ENCODE peak calls at places on chromosomes 2 and 18, in eight cellular contexts. One of them, this sample, is unnamed.

GRCh38 chr2:238914648-238915015 is 66.7 kb downstream of the TWIST2 start:
- DNase-seq in spleen: peak
- DNase-seq in endothelial cell of umbilical vein: no peak
- DNase-seq in vagina: no peak
- DNase-seq in transverse colon: no peak
- DNase-seq in GM23338: no peak
- DNase-seq in HCT116: no peak
- DNase-seq in prostate gland: no peak
- DNase-seq in this sample: peak

GRCh38 chr2:186543561-186544131 is 46.2 kb upstream of the ITGAV start:
- DNase-seq in spleen: no peak
- DNase-seq in prostate gland: no peak
- DNase-seq in vagina: no peak
- DNase-seq in HCT116: no peak
- DNase-seq in transverse colon: no peak
- DNase-seq in endothelial cell of umbilical vein: peak
- DNase-seq in GM23338: peak
- DNase-seq in this sample: no peak

GRCh38 chr2:61758991-61759390 is 94.9 kb downstream of the FAM161A start:
- DNase-seq in spleen: no peak
- DNase-seq in transverse colon: no peak
- DNase-seq in prostate gland: no peak
- DNase-seq in GM23338: no peak
- DNase-seq in HCT116: no peak
- DNase-seq in endothelial cell of umbilical vein: no peak
- DNase-seq in vagina: no peak
- DNase-seq in this sample: no peak

GRCh38 chr2:101734511-101735165 is 37.1 kb downstream of the MAP4K4 start:
- DNase-seq in HCT116: no peak
- DNase-seq in vagina: no peak
- DNase-seq in spleen: no peak
- DNase-seq in endothelial cell of umbilical vein: no peak
- DNase-seq in transverse colon: no peak
- DNase-seq in GM23338: no peak
- DNase-seq in prostate gland: no peak
- DNase-seq in this sample: no peak

GRCh38 chr2:129103922-129104878 is 785.5 kb upstream of the HS6ST1 start:
- DNase-seq in endothelial cell of umbilical vein: no peak
- DNase-seq in HCT116: no peak
- DNase-seq in vagina: no peak
- DNase-seq in spleen: no peak
- DNase-seq in transverse colon: no peak
- DNase-seq in GM23338: no peak
- DNase-seq in prostate gland: no peak
- DNase-seq in this sample: no peak

GRCh38 chr2:157336137-157336721 is 10.6 kb upstream of the ERMN start:
- DNase-seq in spleen: no peak
- DNase-seq in GM23338: peak
- DNase-seq in endothelial cell of umbilical vein: peak
- DNase-seq in HCT116: peak
- DNase-seq in vagina: no peak
- DNase-seq in prostate gland: peak
- DNase-seq in transverse colon: peak
- DNase-seq in this sample: no peak

GRCh38 chr2:85541753-85542457 is 2.9 kb downstream of the MAT2A start:
- DNase-seq in endothelial cell of umbilical vein: no peak
- DNase-seq in prostate gland: peak
- DNase-seq in GM23338: no peak
- DNase-seq in spleen: no peak
- DNase-seq in HCT116: no peak
- DNase-seq in vagina: no peak
- DNase-seq in transverse colon: peak
- DNase-seq in this sample: no peak

GRCh38 chr2:129777146-129777545 is 202.3 kb upstream of the RAB6C start:
- DNase-seq in HCT116: no peak
- DNase-seq in prostate gland: no peak
- DNase-seq in endothelial cell of umbilical vein: no peak
- DNase-seq in spleen: no peak
- DNase-seq in GM23338: no peak
- DNase-seq in vagina: no peak
- DNase-seq in transverse colon: no peak
- DNase-seq in this sample: no peak

GRCh38 chr2:114518738-114519137 is 76.3 kb downstream of the DPP10 start:
- DNase-seq in HCT116: no peak
- DNase-seq in vagina: no peak
- DNase-seq in transverse colon: no peak
- DNase-seq in endothelial cell of umbilical vein: no peak
- DNase-seq in prostate gland: no peak
- DNase-seq in spleen: no peak
- DNase-seq in GM23338: no peak
- DNase-seq in this sample: no peak

GRCh38 chr18:63928331-63928730 is 20.6 kb downstream of the SERPINB10 start:
- DNase-seq in endothelial cell of umbilical vein: no peak
- DNase-seq in prostate gland: no peak
- DNase-seq in vagina: no peak
- DNase-seq in transverse colon: no peak
- DNase-seq in HCT116: no peak
- DNase-seq in spleen: no peak
- DNase-seq in GM23338: no peak
- DNase-seq in this sample: no peak

GRCh38 chr2:151826737-151827157 is 1.5 kb downstream of the ARL5A start:
- DNase-seq in prostate gland: no peak
- DNase-seq in transverse colon: no peak
- DNase-seq in GM23338: no peak
- DNase-seq in HCT116: no peak
- DNase-seq in vagina: no peak
- DNase-seq in endothelial cell of umbilical vein: peak
- DNase-seq in spleen: no peak
- DNase-seq in this sample: no peak

GRCh38 chr2:218992703-218993344 is 398 bp downstream of the CRYBA2 start:
- DNase-seq in transverse colon: peak
- DNase-seq in prostate gland: no peak
- DNase-seq in GM23338: peak
- DNase-seq in endothelial cell of umbilical vein: no peak
- DNase-seq in spleen: no peak
- DNase-seq in HCT116: no peak
- DNase-seq in vagina: no peak
- DNase-seq in this sample: no peak

GRCh38 chr2:88059979-88060906 is 4.7 kb upstream of the KRCC1 start:
- DNase-seq in HCT116: peak
- DNase-seq in prostate gland: no peak
- DNase-seq in transverse colon: no peak
- DNase-seq in spleen: no peak
- DNase-seq in vagina: no peak
- DNase-seq in GM23338: peak
- DNase-seq in endothelial cell of umbilical vein: peak
- DNase-seq in this sample: no peak

GRCh38 chr2:200618590-200619021 is 32.8 kb downstream of the AOX1 start:
- DNase-seq in endothelial cell of umbilical vein: no peak
- DNase-seq in GM23338: no peak
- DNase-seq in prostate gland: peak
- DNase-seq in vagina: no peak
- DNase-seq in HCT116: no peak
- DNase-seq in transverse colon: no peak
- DNase-seq in spleen: no peak
- DNase-seq in this sample: no peak

GRCh38 chr2:85743304-85743978 is 10.3 kb upstream of the ATOH8 start:
- DNase-seq in endothelial cell of umbilical vein: peak
- DNase-seq in spleen: no peak
- DNase-seq in transverse colon: no peak
- DNase-seq in prostate gland: no peak
- DNase-seq in GM23338: no peak
- DNase-seq in vagina: no peak
- DNase-seq in HCT116: no peak
- DNase-seq in this sample: no peak

GRCh38 chr2:104443137-104443536 is 410.8 kb upstream of the POU3F3 start:
- DNase-seq in vagina: no peak
- DNase-seq in prostate gland: no peak
- DNase-seq in HCT116: no peak
- DNase-seq in endothelial cell of umbilical vein: no peak
- DNase-seq in spleen: no peak
- DNase-seq in transverse colon: no peak
- DNase-seq in GM23338: no peak
- DNase-seq in this sample: no peak

GRCh38 chr2:12507295-12507694 is 209.4 kb upstream of the TRIB2 start:
- DNase-seq in HCT116: no peak
- DNase-seq in prostate gland: no peak
- DNase-seq in transverse colon: no peak
- DNase-seq in GM23338: no peak
- DNase-seq in endothelial cell of umbilical vein: no peak
- DNase-seq in spleen: no peak
- DNase-seq in vagina: no peak
- DNase-seq in this sample: peak

GRCh38 chr2:173002751-173003541 is 72.7 kb upstream of the MAP3K20 start:
- DNase-seq in spleen: no peak
- DNase-seq in endothelial cell of umbilical vein: peak
- DNase-seq in GM23338: peak
- DNase-seq in vagina: no peak
- DNase-seq in transverse colon: no peak
- DNase-seq in HCT116: no peak
- DNase-seq in prostate gland: no peak
- DNase-seq in this sample: no peak

GRCh38 chr2:127541849-127542630 is 6.6 kb downstream of the MYO7B start:
- DNase-seq in GM23338: no peak
- DNase-seq in prostate gland: peak
- DNase-seq in endothelial cell of umbilical vein: no peak
- DNase-seq in transverse colon: no peak
- DNase-seq in spleen: no peak
- DNase-seq in HCT116: no peak
- DNase-seq in vagina: peak
- DNase-seq in this sample: no peak

GRCh38 chr2:33620-34019 is 12.7 kb downstream of the FAM110C start:
- DNase-seq in endothelial cell of umbilical vein: no peak
- DNase-seq in GM23338: no peak
- DNase-seq in spleen: no peak
- DNase-seq in transverse colon: peak
- DNase-seq in prostate gland: peak
- DNase-seq in HCT116: peak
- DNase-seq in vagina: no peak
- DNase-seq in this sample: no peak

DNA sequence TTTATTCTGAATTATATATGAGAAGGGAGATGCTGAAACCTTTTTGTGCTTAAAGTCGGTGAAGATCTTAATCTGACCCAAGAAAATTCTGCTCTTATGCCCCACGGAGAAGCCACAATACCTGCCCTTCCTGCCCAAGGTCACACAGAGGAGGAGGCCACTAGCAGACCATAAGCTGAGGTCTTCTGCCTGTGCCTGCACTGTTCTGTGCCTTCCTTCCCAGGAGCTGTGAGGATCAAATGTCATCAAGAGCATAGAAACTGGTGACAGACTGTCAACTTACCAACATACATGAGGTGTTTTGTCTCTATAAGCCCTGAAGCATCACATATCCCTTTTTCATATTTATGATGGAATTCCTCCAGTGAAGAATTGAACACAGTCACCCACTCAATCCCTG is 233.3 kb downstream of the C1D start:
- DNase-seq in HCT116: no peak
- DNase-seq in endothelial cell of umbilical vein: no peak
- DNase-seq in transverse colon: no peak
- DNase-seq in spleen: no peak
- DNase-seq in vagina: no peak
- DNase-seq in GM23338: no peak
- DNase-seq in prostate gland: no peak
- DNase-seq in this sample: no peak
- TF ChIP-seq CTCF in HCT116: no peak
- TF ChIP-seq CTCF in endothelial cell of umbilical vein: no peak
- TF ChIP-seq CTCF in transverse colon: no peak
- TF ChIP-seq CTCF in spleen: no peak
- TF ChIP-seq CTCF in vagina: no peak
- TF ChIP-seq CTCF in GM23338: no peak
- TF ChIP-seq CTCF in prostate gland: no peak
- TF ChIP-seq CTCF in this sample: no peak

DNA sequence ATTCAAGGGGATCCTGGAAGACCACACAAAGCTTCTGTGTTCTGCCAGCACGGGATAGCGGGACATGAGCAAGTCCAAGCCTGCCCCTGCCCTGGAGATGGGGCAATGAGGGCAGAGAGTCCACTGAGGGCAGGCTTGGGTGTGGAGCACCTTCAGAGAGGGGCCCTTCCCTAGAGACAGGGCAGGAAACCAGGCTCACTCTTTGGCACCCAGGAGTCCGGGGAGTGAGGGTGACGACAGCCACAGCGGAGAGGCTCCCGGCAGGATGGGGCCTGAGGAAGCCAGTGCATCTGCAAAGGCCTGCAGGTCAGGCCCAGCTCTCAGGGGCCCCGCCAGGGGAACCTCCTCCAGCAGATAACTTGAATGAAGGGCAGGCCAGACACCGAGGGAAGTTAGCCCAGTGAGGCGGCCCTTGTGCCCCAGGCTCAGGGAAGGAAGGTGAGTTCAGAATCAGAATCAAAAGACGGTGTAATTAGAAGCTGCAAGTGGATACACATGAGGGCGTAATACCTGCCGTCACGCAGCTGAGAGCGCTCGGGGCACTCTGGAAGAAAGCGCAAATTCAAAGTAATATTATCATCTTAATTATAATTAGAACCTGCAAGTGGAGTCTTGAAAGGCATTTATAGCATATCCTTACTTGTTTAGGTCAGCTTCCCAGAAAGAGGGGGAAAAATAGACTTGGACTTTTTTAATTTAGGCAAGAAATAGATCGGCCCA is 142.6 kb upstream of the LGALSL start:
- DNase-seq in transverse colon: no peak
- DNase-seq in prostate gland: no peak
- DNase-seq in endothelial cell of umbilical vein: no peak
- DNase-seq in GM23338: peak
- DNase-seq in HCT116: no peak
- DNase-seq in vagina: no peak
- DNase-seq in spleen: no peak
- DNase-seq in this sample: peak
- H3K27ac ChIP-seq in transverse colon: peak
- H3K27ac ChIP-seq in prostate gland: peak
- H3K27ac ChIP-seq in endothelial cell of umbilical vein: no peak
- H3K27ac ChIP-seq in GM23338: no peak
- H3K27ac ChIP-seq in HCT116: no peak
- H3K27ac ChIP-seq in vagina: peak
- H3K27ac ChIP-seq in spleen: no peak
- H3K27ac ChIP-seq in this sample: peak

GRCh38 chr18:35508746-35509338 is 11.1 kb upstream of the INO80C start:
- DNase-seq in HCT116: no peak
- DNase-seq in endothelial cell of umbilical vein: no peak
- DNase-seq in spleen: no peak
- DNase-seq in vagina: no peak
- DNase-seq in transverse colon: no peak
- DNase-seq in prostate gland: no peak
- DNase-seq in GM23338: no peak
- DNase-seq in this sample: no peak
- TF ChIP-seq POLR2AphosphoS5 in HCT116: no peak
- TF ChIP-seq POLR2AphosphoS5 in endothelial cell of umbilical vein: no peak
- TF ChIP-seq POLR2AphosphoS5 in spleen: no peak
- TF ChIP-seq POLR2AphosphoS5 in vagina: no peak
- TF ChIP-seq POLR2AphosphoS5 in transverse colon: no peak
- TF ChIP-seq POLR2AphosphoS5 in prostate gland: no peak
- TF ChIP-seq POLR2AphosphoS5 in GM23338: no peak
- TF ChIP-seq POLR2AphosphoS5 in this sample: no peak

DNA sequence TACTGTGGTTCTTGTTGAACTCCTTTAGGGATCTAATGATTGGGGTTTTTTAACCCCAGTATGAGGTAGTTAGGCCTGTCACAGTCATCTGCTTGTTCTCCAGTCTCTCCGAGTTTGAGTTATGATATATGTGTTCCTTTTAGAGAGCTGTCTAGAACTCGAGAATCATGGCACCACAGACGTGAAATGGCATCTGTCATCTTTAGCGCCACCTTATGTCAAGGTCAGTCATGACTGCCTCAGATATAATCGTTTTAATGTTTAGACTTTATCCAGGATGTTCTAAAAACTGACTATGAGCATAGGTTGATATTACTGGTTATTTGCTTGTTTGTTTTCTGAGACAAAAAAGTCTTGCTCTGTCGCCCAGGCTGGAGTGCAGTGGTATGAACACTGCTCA is 112.2 kb downstream of the CEP192 start:
- DNase-seq in spleen: no peak
- DNase-seq in vagina: no peak
- DNase-seq in GM23338: peak
- DNase-seq in transverse colon: no peak
- DNase-seq in endothelial cell of umbilical vein: no peak
- DNase-seq in prostate gland: no peak
- DNase-seq in HCT116: peak
- DNase-seq in this sample: no peak
- TF ChIP-seq CTCF in spleen: no peak
- TF ChIP-seq CTCF in vagina: no peak
- TF ChIP-seq CTCF in GM23338: peak
- TF ChIP-seq CTCF in transverse colon: no peak
- TF ChIP-seq CTCF in endothelial cell of umbilical vein: no peak
- TF ChIP-seq CTCF in prostate gland: no peak
- TF ChIP-seq CTCF in HCT116: peak
- TF ChIP-seq CTCF in this sample: no peak

This sample was measured in breast epithelium.